ENCODE peak calls at places on chromosomes 16 and 17, in five cellular contexts. D, P, Z, X and V are unnamed samples.

GRCh38 chr17:31594416-31594815 is 202.9 kb downstream of the RAB11FIP4 start:
- DNase-seq in D (no peak), P (no peak), Z (no peak), X (no peak), V (no peak)

GRCh38 chr16:11188801-11189740 is 66.9 kb downstream of the SOCS1 start:
- DNase-seq in D (no peak), P (no peak), Z (no peak), X (no peak), V (no peak)

GRCh38 chr17:18182190-18182977 is 1.2 kb upstream of the ALKBH5 start:
- DNase-seq in D (no peak), P (peak; percentile 46), Z (peak; percentile 57), X (no peak), V (peak; percentile 88)

GRCh38 chr17:6502871-6503509 is 53.4 kb downstream of the PITPNM3 start:
- DNase-seq in D (no peak), P (no peak), Z (no peak), X (no peak), V (no peak)

GRCh38 chr16:66549284-66550131 is at the start of gene TK2:
- DNase-seq in D (peak; percentile 72), P (peak; percentile 79), Z (peak; percentile 73), X (peak; percentile 75), V (peak; percentile 77)

GRCh38 chr16:87538594-87538993 is 45.8 kb upstream of the ZCCHC14 start:
- DNase-seq in D (peak; percentile 44), P (no peak), Z (no peak), X (no peak), V (no peak)

GRCh38 chr16:3189869-3190268 is 1.9 kb downstream of the OR1F1 start:
- DNase-seq in D (no peak), P (peak; percentile 38), Z (no peak), X (no peak), V (no peak)

GRCh38 chr17:46003907-46004748 is 5.1 kb downstream of the STH start:
- DNase-seq in D (peak; percentile 5), P (no peak), Z (no peak), X (no peak), V (peak; percentile 94)

GRCh38 chr16:86679490-86679889 is 101.1 kb downstream of the FOXL1 start:
- DNase-seq in D (no peak), P (no peak), Z (no peak), X (no peak), V (no peak)

GRCh38 chr16:85812031-85812807 is 12.7 kb downstream of the COX4I1 start:
- DNase-seq in D (no peak), P (no peak), Z (no peak), X (no peak), V (no peak)

GRCh38 chr17:73431401-73432205 is 119.8 kb upstream of the CDC42EP4 start:
- DNase-seq in D (no peak), P (no peak), Z (no peak), X (no peak), V (no peak)

GRCh38 chr16:68230956-68231355 is 5.0 kb downstream of the ESRP2 start:
- DNase-seq in D (no peak), P (no peak), Z (no peak), X (no peak), V (no peak)

GRCh38 chr17:74379495-74380085 is 12.3 kb downstream of the GPR142 start:
- DNase-seq in D (peak; percentile 47), P (peak; percentile 94), Z (peak; percentile 89), X (peak; percentile 95), V (peak; percentile 93)

GRCh38 chr17:58318627-58319180 is 9.9 kb downstream of the TSPOAP1 start:
- DNase-seq in D (no peak), P (no peak), Z (peak; percentile 3), X (no peak), V (no peak)

GRCh38 chr17:58319181-58320162 is 9.1 kb downstream of the TSPOAP1 start:
- DNase-seq in D (no peak), P (no peak), Z (no peak), X (no peak), V (no peak)

GRCh38 chr17:58316260-58316960 is 12.2 kb downstream of the TSPOAP1 start:
- DNase-seq in D (no peak), P (no peak), Z (no peak), X (no peak), V (no peak)

GRCh38 chr17:58317421-58318064 is 11.1 kb downstream of the TSPOAP1 start:
- DNase-seq in D (peak; percentile 75), P (peak; percentile 70), Z (peak; percentile 17), X (no peak), V (peak; percentile 54)

GRCh38 chr17:58318065-58318481 is 10.5 kb downstream of the TSPOAP1 start:
- DNase-seq in D (no peak), P (no peak), Z (peak; percentile 11), X (no peak), V (peak; percentile 9)
- H3K27ac ChIP-seq in D (no peak overlapping the region), P (no peak overlapping the region), Z (no peak overlapping the region), X (no peak overlapping the region), V (no peak overlapping the region)

GRCh38 chr17:16552637-16553045 is 16.4 kb downstream of the ZNF287 start:
- DNase-seq in D (no peak), P (no peak), Z (no peak), X (no peak), V (no peak)
- H3K9me3 ChIP-seq in D (peaks cover 67% of the 10 kb centered on the region), P (peaks cover 51% of the 10 kb centered on the region), Z (peaks cover 2% of the 10 kb centered on the region), X (peaks cover 54% of the 10 kb centered on the region), V (peaks cover 7% of the 10 kb centered on the region)

DNA sequence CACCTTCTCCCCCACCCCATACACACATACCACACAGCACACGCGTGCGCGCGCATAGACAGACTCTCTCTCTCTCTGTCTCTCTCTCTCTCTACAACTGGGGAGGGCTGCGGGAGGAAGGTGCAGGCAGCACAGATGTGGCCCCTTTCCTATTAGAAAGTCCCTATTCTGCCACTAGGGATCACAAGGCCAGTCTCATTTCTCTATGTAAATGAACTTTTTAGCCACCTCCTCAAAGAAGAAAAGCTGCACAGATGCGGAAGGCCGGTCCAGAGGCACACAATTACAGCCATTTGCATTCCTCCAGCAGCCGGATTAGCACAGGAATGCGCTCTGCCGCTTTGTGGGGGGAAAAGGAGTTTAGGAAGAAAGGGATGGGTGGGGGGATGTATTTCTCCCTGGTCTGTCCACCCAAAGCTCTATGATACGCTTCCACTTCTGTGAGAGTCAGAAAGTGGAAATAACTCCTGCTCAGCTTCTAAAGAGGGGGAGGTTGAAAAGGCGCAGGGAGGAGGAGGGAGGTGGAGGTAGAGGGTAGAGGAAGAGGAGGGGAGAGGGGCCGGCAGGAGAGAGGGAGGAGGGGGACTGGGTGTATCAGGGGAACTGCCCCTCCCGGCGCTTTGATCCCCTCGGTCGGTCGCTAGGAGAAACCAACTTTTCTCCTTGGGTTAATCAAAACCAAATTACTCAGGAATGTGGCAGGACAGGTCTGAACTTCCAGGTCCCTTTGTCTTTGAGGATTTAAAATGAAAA is 11.7 kb downstream of the ZFHX3 start:
- DNase-seq in D (no peak), P (peak; percentile 96), Z (no peak), X (no peak), V (no peak)
- H3K27ac ChIP-seq in D (no peak overlapping the region), P (peak overlapping the region; percentile 93), Z (no peak overlapping the region), X (no peak overlapping the region), V (peak overlapping the region; percentile 69)

GRCh38 chr16:35184356-35184870 is 1725.0 kb downstream of the TP53TG3F start:
- DNase-seq in D (no peak), P (no peak), Z (no peak), X (no peak), V (no peak)
- H3K9me3 ChIP-seq in D (peaks cover 32% of the 10 kb centered on the region), P (peaks cover 13% of the 10 kb centered on the region), Z (no peaks in the 10 kb centered on the region), X (no peaks in the 10 kb centered on the region), V (no peaks in the 10 kb centered on the region)

GRCh38 chr17:27633312-27634025 is 2.5 kb downstream of the LGALS9 start:
- DNase-seq in D (peak; percentile 12), P (no peak), Z (peak; percentile 55), X (no peak), V (peak; percentile 48)
- H3K27ac ChIP-seq in D (no peak overlapping the region), P (no peak overlapping the region), Z (peak overlapping the region; percentile 80), X (peak overlapping the region; percentile 70), V (peak overlapping the region; percentile 47)

DNA sequence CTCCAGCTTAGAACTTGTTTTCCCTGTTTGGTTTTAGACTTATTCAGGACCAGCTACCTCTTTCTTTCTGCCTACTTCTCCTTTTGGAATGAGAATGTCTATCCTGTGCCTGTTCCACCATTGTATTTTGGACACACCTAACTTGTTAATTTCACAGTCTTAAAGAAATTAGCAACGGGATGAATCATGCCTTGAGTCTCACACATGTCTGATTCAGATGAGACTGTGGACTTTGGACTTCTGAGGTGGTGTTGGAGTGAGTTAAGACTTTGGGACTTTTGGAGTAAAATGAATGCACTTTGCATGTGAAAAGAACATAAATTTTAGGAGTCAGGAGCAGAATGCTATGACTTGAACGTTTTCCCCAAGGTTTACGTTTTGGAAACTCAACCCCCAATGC is 581.4 kb downstream of the CDH11 start:
- DNase-seq in D (no peak), P (no peak), Z (no peak), X (no peak), V (no peak)
- H3K9me3 ChIP-seq in D (no peaks in the 10 kb centered on the region), P (no peaks in the 10 kb centered on the region), Z (no peaks in the 10 kb centered on the region), X (no peaks in the 10 kb centered on the region), V (no peaks in the 10 kb centered on the region)

GRCh38 chr16:1826691-1827573 is at the start of the genes FAHD1 and HAGH:
- DNase-seq in D (peak; percentile 94), P (peak; percentile 96), Z (peak; percentile 93), X (peak; percentile 96), V (peak; percentile 94)

GRCh38 chr16:1830213-1830612 is 3.2 kb downstream of the FAHD1 start:
- DNase-seq in D (no peak), P (no peak), Z (no peak), X (no peak), V (peak; percentile 73)

GRCh38 chr16:1831537-1832075 is 4.6 kb downstream of the FAHD1 start:
- DNase-seq in D (no peak), P (no peak), Z (no peak), X (no peak), V (no peak)

GRCh38 chr16:1825864-1826690 is 548 bp downstream of the HAGH start:
- DNase-seq in D (peak; percentile 48), P (peak; percentile 91), Z (no peak), X (no peak), V (peak; percentile 66)

GRCh38 chr16:1828645-1829410 is 1.8 kb downstream of the FAHD1 start:
- DNase-seq in D (no peak), P (no peak), Z (no peak), X (no peak), V (no peak)
- H3K27ac ChIP-seq in D (no peak overlapping the region), P (no peak overlapping the region), Z (no peak overlapping the region), X (no peak overlapping the region), V (peak overlapping the region; percentile 96)

GRCh38 chr16:78745491-78746019 is 646.1 kb downstream of the WWOX start:
- DNase-seq in D (no peak), P (no peak), Z (peak; percentile 54), X (no peak), V (no peak)

GRCh38 chr16:78742501-78743283 is 643.2 kb downstream of the WWOX start:
- DNase-seq in D (peak; percentile 27), P (no peak), Z (no peak), X (no peak), V (no peak)

GRCh38 chr16:78744099-78744498 is 644.6 kb downstream of the WWOX start:
- DNase-seq in D (no peak), P (no peak), Z (no peak), X (no peak), V (no peak)

GRCh38 chr16:78744796-78745464 is 645.5 kb downstream of the WWOX start:
- DNase-seq in D (no peak), P (no peak), Z (peak; percentile 53), X (no peak), V (no peak)

GRCh38 chr16:78743556-78743955 is 644.1 kb downstream of the WWOX start:
- DNase-seq in D (no peak), P (no peak), Z (no peak), X (no peak), V (no peak)
- H3K9me3 ChIP-seq in D (peaks cover 31% of the 10 kb centered on the region), P (no peaks in the 10 kb centered on the region), Z (no peaks in the 10 kb centered on the region), X (no peaks in the 10 kb centered on the region), V (no peaks in the 10 kb centered on the region)

GRCh38 chr17:49512296-49513043 is 17.4 kb downstream of the NGFR start:
- DNase-seq in D (no peak), P (no peak), Z (no peak), X (no peak), V (no peak)
- H3K27ac ChIP-seq in D (no peak overlapping the region), P (no peak overlapping the region), Z (no peak overlapping the region), X (no peak overlapping the region), V (no peak overlapping the region)